ENCODE peak calls at places on chromosomes 16 and 17, in ten cellular contexts. X is colonic mucosa; P is GM12864; O is neural crest cell; V is IMR-90; A is AG04450; W is lung; N is activated CD8-positive, alpha-beta T cell treated with anti-CD3 and anti-CD28 coated beads for 36 hours; C is psoas muscle; K is foreskin fibroblast. E is an unnamed sample.

GRCh38 chr17:74809031-74809430 is 32.9 kb upstream of the NAT9 start:
- DNase-seq in X (no peak), P (no peak), O (no peak), V (no peak), A (no peak), W (no peak), N (no peak), C (no peak), K (no peak), E (no peak)

GRCh38 chr17:38908676-38909181 is 16.7 kb upstream of the LASP1NB start:
- DNase-seq in X (no peak), P (no peak), O (no peak), V (no peak), A (no peak), W (no peak), N (peak), C (peak), K (no peak), E (no peak)

GRCh38 chr17:5123343-5124124 is 7.7 kb downstream of the USP6 start:
- DNase-seq in X (peak), P (no peak), O (no peak), V (no peak), A (no peak), W (no peak), N (no peak), C (no peak), K (no peak), E (no peak)

GRCh38 chr17:3385869-3386816 is at the start of gene OR3A2:
- DNase-seq in X (no peak), P (no peak), O (no peak), V (no peak), A (no peak), W (no peak), N (peak), C (no peak), K (no peak), E (no peak)

GRCh38 chr16:48292452-48292851 is 45.1 kb upstream of the ABCC11 start:
- DNase-seq in X (no peak), P (no peak), O (no peak), V (no peak), A (no peak), W (no peak), N (no peak), C (no peak), K (no peak), E (no peak)

GRCh38 chr16:19919142-19919541 is 34.5 kb upstream of the GPRC5B start:
- DNase-seq in X (no peak), P (no peak), O (no peak), V (no peak), A (no peak), W (no peak), N (no peak), C (no peak), K (no peak), E (no peak)

GRCh38 chr17:42399948-42400843 is 12.0 kb upstream of the STAT3 start:
- DNase-seq in X (no peak), P (no peak), O (no peak), V (no peak), A (no peak), W (no peak), N (no peak), C (no peak), K (no peak), E (no peak)

GRCh38 chr16:49338867-49339266 is 34.7 kb upstream of the C16orf78 start:
- DNase-seq in X (no peak), P (no peak), O (no peak), V (no peak), A (no peak), W (no peak), N (no peak), C (no peak), K (no peak), E (no peak)

GRCh38 chr17:66348605-66349165 is 46.3 kb downstream of the PRKCA start:
- DNase-seq in X (peak), P (no peak), O (no peak), V (peak), A (peak), W (peak), N (peak), C (no peak), K (peak), E (no peak)

GRCh38 chr17:571224-571623 is 143.4 kb downstream of the VPS53 start:
- DNase-seq in X (no peak), P (no peak), O (no peak), V (no peak), A (no peak), W (no peak), N (no peak), C (no peak), K (no peak), E (no peak)

GRCh38 chr17:63649813-63650212 is 27.6 kb downstream of the MAP3K3 start:
- DNase-seq in X (no peak), P (no peak), O (no peak), V (no peak), A (no peak), W (peak), N (no peak), C (no peak), K (no peak), E (no peak)
- TF ChIP-seq CTCF in X (no peak), P (no peak), O (no peak), V (no peak), A (no peak), W (no peak), N (no peak), C (no peak), K (no peak), E (no peak)

DNA sequence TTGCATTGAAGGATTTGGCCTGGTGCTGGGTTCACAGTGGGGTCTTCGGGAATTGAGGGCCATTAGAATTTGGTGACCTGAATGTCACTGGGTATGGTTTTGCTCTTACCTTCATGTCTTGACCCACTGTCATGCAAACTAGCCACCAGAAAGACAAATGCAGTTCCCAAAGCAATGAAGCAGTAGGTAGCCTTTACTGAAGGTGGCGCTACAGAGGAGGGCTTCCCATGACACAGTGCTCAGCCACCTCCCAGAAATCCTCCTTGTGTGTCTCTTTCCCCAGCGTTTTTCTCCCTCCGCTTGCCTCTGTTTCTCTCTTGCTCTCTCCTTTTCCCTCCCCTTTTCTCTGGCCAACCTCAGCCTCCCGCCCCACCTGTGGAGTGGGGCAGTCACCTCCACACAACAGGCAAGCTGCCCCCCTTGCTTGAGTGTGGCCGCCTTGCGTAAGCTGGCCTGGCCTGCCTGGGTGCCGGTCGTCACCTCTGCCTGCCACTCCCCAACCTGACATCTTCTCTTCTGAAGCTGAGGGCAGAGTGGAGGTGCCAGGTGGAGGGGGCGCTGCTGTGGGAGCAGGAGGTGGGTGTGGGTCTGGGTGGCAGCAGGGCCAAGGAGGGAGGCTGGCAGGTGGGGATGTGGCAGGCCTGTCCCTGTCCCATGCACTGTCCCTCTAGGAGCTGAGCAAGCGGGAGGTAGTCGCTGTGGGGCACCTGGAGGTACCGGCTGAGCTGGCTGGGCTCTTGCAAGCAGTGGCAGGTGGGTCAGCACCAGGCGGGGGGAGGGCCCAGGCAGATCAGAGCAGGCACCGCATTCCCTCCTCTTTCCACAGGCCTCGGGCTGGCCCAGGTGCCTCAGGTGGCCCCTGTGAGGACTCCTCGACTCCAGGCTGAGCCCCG is 34.7 kb downstream of the MYO15A start:
- DNase-seq in X (no peak), P (no peak), O (peak), V (peak), A (no peak), W (peak), N (peak), C (no peak), K (no peak), E (no peak)
- TF ChIP-seq CTCF in X (no peak), P (peak), O (peak), V (peak), A (peak), W (no peak), N (no peak), C (no peak), K (peak), E (peak)

GRCh38 chr17:7777017-7777416 is 57.0 kb upstream of the KDM6B start:
- DNase-seq in X (no peak), P (no peak), O (no peak), V (no peak), A (no peak), W (no peak), N (no peak), C (no peak), K (no peak), E (no peak)

GRCh38 chr17:7780736-7781135 is 53.3 kb upstream of the KDM6B start:
- DNase-seq in X (no peak), P (no peak), O (no peak), V (no peak), A (no peak), W (no peak), N (no peak), C (no peak), K (no peak), E (no peak)

GRCh38 chr17:7786866-7787265 is 47.2 kb upstream of the KDM6B start:
- DNase-seq in X (no peak), P (no peak), O (no peak), V (no peak), A (no peak), W (no peak), N (no peak), C (no peak), K (no peak), E (no peak)

GRCh38 chr17:7781467-7781866 is 52.5 kb upstream of the KDM6B start:
- DNase-seq in X (no peak), P (peak), O (no peak), V (no peak), A (no peak), W (peak), N (no peak), C (no peak), K (no peak), E (no peak)

GRCh38 chr17:7782237-7782636 is 51.8 kb upstream of the KDM6B start:
- DNase-seq in X (no peak), P (no peak), O (no peak), V (peak), A (peak), W (no peak), N (no peak), C (no peak), K (peak), E (no peak)
- TF ChIP-seq CTCF in X (no peak), P (peak), O (no peak), V (peak), A (peak), W (no peak), N (no peak), C (no peak), K (peak), E (no peak)

GRCh38 chr16:734981-735881 is 5.6 kb downstream of the CIAO3 start:
- DNase-seq in X (no peak), P (no peak), O (no peak), V (no peak), A (no peak), W (no peak), N (no peak), C (no peak), K (no peak), E (no peak)

GRCh38 chr16:732936-733335 is 6.0 kb downstream of the HAGHL start:
- DNase-seq in X (no peak), P (no peak), O (no peak), V (peak), A (no peak), W (no peak), N (peak), C (no peak), K (no peak), E (no peak)

GRCh38 chr16:734208-734980 is 6.4 kb downstream of the CIAO3 start:
- DNase-seq in X (no peak), P (no peak), O (no peak), V (no peak), A (no peak), W (no peak), N (peak), C (no peak), K (no peak), E (no peak)

GRCh38 chr16:732332-732731 is 5.4 kb downstream of the HAGHL start:
- DNase-seq in X (no peak), P (no peak), O (no peak), V (no peak), A (no peak), W (no peak), N (no peak), C (no peak), K (no peak), E (no peak)

DNA sequence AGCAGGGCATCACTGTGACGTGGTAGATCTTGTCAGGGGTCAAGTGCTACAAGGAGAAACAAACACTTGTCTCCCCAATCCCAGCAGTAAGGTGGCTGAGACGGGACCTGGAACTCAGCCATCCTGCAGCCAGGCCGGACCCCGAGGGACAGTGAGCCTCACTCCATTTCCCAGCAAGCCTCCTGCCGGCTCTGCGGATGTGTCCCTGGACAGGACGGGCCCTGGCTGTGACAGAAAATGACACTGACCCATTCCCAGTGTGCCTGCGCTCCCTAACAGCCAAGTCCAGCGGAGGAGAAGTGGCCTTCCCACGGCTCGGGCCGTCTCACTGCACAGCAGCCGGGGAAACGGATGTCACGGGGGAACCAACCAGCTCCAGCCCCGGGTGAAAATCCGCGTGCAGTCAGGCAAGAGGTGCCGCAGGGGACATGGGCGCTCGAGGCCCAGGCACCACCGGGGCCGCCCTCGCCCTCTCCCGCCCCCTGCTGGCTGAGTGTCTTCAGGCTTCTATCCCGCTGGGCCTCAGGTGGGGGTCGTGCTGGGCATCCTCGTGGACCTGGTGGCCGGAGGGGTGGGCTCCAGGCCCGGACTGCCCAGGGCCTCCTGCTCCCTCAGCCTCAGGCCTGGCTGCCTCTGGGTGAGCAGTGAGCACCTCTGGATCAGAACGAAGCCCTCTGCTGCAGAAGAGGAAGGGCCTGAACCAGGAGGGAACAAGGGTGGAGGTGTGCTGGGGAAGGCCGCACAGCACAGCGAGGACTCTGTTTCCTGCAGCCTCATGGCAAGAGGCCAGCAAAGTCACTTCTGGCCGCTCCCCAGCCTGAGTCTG is 6.7 kb downstream of the HAGHL start:
- DNase-seq in X (no peak), P (no peak), O (peak), V (no peak), A (no peak), W (no peak), N (peak), C (no peak), K (no peak), E (peak)
- TF ChIP-seq CTCF in X (peak), P (peak), O (peak), V (peak), A (peak), W (no peak), N (peak), C (peak), K (peak), E (no peak)

GRCh38 chr17:8255499-8255898 is 6.4 kb downstream of the PFAS start:
- DNase-seq in X (no peak), P (no peak), O (no peak), V (no peak), A (no peak), W (no peak), N (no peak), C (no peak), K (no peak), E (no peak)
- TF ChIP-seq CTCF in X (no peak), P (peak), O (peak), V (no peak), A (peak), W (no peak), N (no peak), C (no peak), K (no peak), E (no peak)

DNA sequence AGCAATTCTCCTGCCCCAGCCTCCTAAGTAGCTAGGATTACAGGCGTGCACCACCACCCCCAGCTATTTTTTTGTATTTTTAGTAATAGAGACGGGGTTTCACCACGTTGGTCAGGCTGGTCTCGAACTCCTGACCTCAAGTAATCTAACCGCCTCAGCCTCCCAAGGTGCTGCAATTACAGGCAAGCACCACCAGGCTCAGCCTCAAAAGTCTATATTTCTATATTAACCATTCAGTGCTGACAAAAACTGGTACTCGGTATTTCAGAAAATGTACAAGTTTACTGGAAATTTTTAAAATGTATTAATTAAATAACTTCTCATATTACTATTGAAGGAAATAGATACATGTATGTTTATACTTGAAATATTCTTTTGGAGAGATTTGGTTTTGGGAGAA is 1.4 kb upstream of the HEXD start:
- DNase-seq in X (no peak), P (no peak), O (no peak), V (no peak), A (no peak), W (no peak), N (peak), C (no peak), K (no peak), E (no peak)
- TF ChIP-seq CTCF in X (no peak), P (peak), O (peak), V (no peak), A (peak), W (no peak), N (peak), C (no peak), K (no peak), E (no peak)